ENCODE peak calls at places on chromosomes 13 and 19, in six cellular contexts. One of them, this sample, is unnamed.

GRCh38 chr13:21050288-21051197 is 10.8 kb downstream of the LATS2 start:
- DNase-seq in uterus: no peak
- DNase-seq in HCT116: no peak
- DNase-seq in astrocyte of the cerebellum: no peak
- DNase-seq in IMR-90: no peak
- DNase-seq in psoas muscle: no peak
- DNase-seq in this sample: no peak

GRCh38 chr19:42159942-42160341 is 27.7 kb upstream of the POU2F2 start:
- DNase-seq in uterus: no peak
- DNase-seq in HCT116: no peak
- DNase-seq in astrocyte of the cerebellum: no peak
- DNase-seq in IMR-90: no peak
- DNase-seq in psoas muscle: no peak
- DNase-seq in this sample: no peak

GRCh38 chr19:45045671-45046353 is 7.0 kb downstream of the CLASRP start:
- DNase-seq in uterus: no peak
- DNase-seq in HCT116: no peak
- DNase-seq in astrocyte of the cerebellum: no peak
- DNase-seq in IMR-90: no peak
- DNase-seq in psoas muscle: no peak
- DNase-seq in this sample: no peak

GRCh38 chr19:51971624-51972023 is 15.0 kb downstream of the ZNF350 start:
- DNase-seq in uterus: no peak
- DNase-seq in HCT116: no peak
- DNase-seq in astrocyte of the cerebellum: no peak
- DNase-seq in IMR-90: peak
- DNase-seq in psoas muscle: no peak
- DNase-seq in this sample: peak

GRCh38 chr19:55958356-55958755 is 10.7 kb downstream of the NLRP8 start:
- DNase-seq in uterus: no peak
- DNase-seq in HCT116: no peak
- DNase-seq in astrocyte of the cerebellum: no peak
- DNase-seq in IMR-90: no peak
- DNase-seq in psoas muscle: no peak
- DNase-seq in this sample: no peak

GRCh38 chr19:2648528-2648937 is 54.0 kb downstream of the GNG7 start:
- DNase-seq in uterus: peak
- DNase-seq in HCT116: peak
- DNase-seq in astrocyte of the cerebellum: peak
- DNase-seq in IMR-90: peak
- DNase-seq in psoas muscle: peak
- DNase-seq in this sample: peak

GRCh38 chr19:29784598-29785223 is 27.1 kb upstream of the CCNE1 start:
- DNase-seq in uterus: no peak
- DNase-seq in HCT116: no peak
- DNase-seq in astrocyte of the cerebellum: no peak
- DNase-seq in IMR-90: no peak
- DNase-seq in psoas muscle: no peak
- DNase-seq in this sample: no peak

GRCh38 chr13:106535552-106536243 is at the start of gene EFNB2:
- DNase-seq in uterus: peak
- DNase-seq in HCT116: peak
- DNase-seq in astrocyte of the cerebellum: peak
- DNase-seq in IMR-90: peak
- DNase-seq in psoas muscle: peak
- DNase-seq in this sample: peak

DNA sequence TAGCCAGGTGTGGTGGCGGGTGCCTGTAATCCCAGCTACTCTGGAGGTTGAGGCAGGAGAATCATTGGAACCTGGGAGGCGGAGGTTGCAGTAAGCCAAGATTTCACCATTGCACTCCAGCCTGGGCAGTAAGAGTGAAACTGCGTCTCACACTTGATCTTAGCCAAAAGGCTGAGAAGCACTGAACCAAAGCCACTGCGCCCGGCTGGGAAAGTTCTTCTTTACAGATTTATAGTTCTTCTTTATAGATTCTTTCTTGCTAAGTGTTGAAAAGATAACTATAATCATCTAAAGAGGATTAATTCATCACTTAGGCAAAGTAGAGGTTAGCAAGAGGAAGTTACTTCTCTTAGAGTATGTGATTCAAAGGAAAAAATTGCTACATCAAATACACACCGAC is 11.1 kb downstream of the ZNF417 start:
- DNase-seq in uterus: no peak
- DNase-seq in HCT116: no peak
- DNase-seq in astrocyte of the cerebellum: no peak
- DNase-seq in IMR-90: no peak
- DNase-seq in psoas muscle: no peak
- DNase-seq in this sample: no peak
- H3K4me3 ChIP-seq in uterus: no peak
- H3K4me3 ChIP-seq in HCT116: no peak
- H3K4me3 ChIP-seq in astrocyte of the cerebellum: no peak
- H3K4me3 ChIP-seq in IMR-90: no peak
- H3K4me3 ChIP-seq in psoas muscle: no peak
- H3K4me3 ChIP-seq in this sample: no peak

DNA sequence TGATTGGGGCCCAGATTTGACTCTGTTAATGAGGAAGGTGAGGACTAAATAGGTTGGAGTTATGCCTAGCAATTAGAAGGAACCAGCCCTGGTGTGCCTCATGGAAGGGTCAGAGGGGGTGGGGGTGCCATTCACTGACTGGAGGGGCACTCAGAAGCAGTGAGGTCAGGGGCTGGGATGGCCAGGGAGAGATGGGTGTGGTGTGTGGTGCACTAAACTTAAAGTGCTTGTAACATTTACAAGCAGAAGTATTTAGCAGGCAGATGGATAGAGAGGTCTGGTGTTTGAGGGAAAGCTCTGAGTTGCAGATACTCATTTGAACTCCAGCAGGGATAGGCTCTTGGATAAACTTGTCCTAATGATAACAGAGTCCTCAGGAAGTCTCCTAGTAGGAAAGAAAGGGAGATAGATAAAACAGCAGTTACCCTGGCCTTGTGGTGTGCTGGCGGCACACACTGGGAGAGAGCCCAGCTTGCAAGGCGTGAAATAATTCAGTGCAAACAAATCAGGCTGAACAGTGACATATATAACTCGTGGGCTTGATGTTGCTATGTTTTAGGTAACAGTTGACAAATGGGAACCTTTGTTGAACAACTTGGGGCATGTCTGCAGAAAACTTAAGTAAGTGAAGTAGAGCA is 20.0 kb upstream of the UPF3A start:
- DNase-seq in uterus: no peak
- DNase-seq in HCT116: no peak
- DNase-seq in astrocyte of the cerebellum: no peak
- DNase-seq in IMR-90: no peak
- DNase-seq in psoas muscle: no peak
- DNase-seq in this sample: no peak
- TF ChIP-seq CTCF in uterus: no peak
- TF ChIP-seq CTCF in HCT116: no peak
- TF ChIP-seq CTCF in astrocyte of the cerebellum: no peak
- TF ChIP-seq CTCF in IMR-90: no peak
- TF ChIP-seq CTCF in psoas muscle: no peak
- TF ChIP-seq CTCF in this sample: no peak

GRCh38 chr19:47511128-47511517 is 3.7 kb downstream of the NAPA start:
- DNase-seq in uterus: peak
- DNase-seq in HCT116: no peak
- DNase-seq in astrocyte of the cerebellum: no peak
- DNase-seq in IMR-90: no peak
- DNase-seq in psoas muscle: peak
- DNase-seq in this sample: no peak

GRCh38 chr19:47514151-47514868 is 553 bp downstream of the NAPA start:
- DNase-seq in uterus: no peak
- DNase-seq in HCT116: no peak
- DNase-seq in astrocyte of the cerebellum: no peak
- DNase-seq in IMR-90: no peak
- DNase-seq in psoas muscle: no peak
- DNase-seq in this sample: no peak

GRCh38 chr19:47512183-47512947 is 2.5 kb downstream of the NAPA start:
- DNase-seq in uterus: no peak
- DNase-seq in HCT116: no peak
- DNase-seq in astrocyte of the cerebellum: no peak
- DNase-seq in IMR-90: peak
- DNase-seq in psoas muscle: no peak
- DNase-seq in this sample: peak

GRCh38 chr19:47511681-47512080 is 3.2 kb downstream of the NAPA start:
- DNase-seq in uterus: peak
- DNase-seq in HCT116: no peak
- DNase-seq in astrocyte of the cerebellum: no peak
- DNase-seq in IMR-90: peak
- DNase-seq in psoas muscle: peak
- DNase-seq in this sample: peak

GRCh38 chr19:47512948-47513319 is 1.9 kb downstream of the NAPA start:
- DNase-seq in uterus: no peak
- DNase-seq in HCT116: no peak
- DNase-seq in astrocyte of the cerebellum: no peak
- DNase-seq in IMR-90: no peak
- DNase-seq in psoas muscle: no peak
- DNase-seq in this sample: no peak
- H3K4me3 ChIP-seq in uterus: peak
- H3K4me3 ChIP-seq in HCT116: no peak
- H3K4me3 ChIP-seq in astrocyte of the cerebellum: no peak
- H3K4me3 ChIP-seq in IMR-90: no peak
- H3K4me3 ChIP-seq in psoas muscle: peak
- H3K4me3 ChIP-seq in this sample: peak

DNA sequence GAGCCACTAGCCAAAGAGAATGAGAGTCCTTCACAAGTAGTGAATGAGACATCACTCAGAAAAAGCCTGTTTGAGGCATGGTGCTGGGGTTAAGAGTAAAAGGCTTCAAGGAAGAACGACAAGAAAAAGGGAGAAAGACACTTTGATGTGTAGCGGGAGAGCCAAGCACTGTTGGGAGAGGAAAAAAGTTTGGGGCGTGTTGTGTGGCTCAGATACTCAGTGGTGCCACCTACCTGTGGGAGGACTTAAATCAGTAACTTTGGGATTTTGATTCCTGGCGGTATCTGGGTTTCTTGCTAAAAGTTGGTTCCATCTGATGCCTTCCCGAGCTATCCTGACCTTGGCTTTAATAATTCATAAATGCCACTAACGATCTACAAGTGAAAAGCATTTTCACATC is 12.3 kb downstream of the ELSPBP1 start:
- DNase-seq in uterus: no peak
- DNase-seq in HCT116: peak
- DNase-seq in astrocyte of the cerebellum: no peak
- DNase-seq in IMR-90: no peak
- DNase-seq in psoas muscle: no peak
- DNase-seq in this sample: no peak
- TF ChIP-seq CTCF in uterus: no peak
- TF ChIP-seq CTCF in HCT116: peak
- TF ChIP-seq CTCF in astrocyte of the cerebellum: no peak
- TF ChIP-seq CTCF in IMR-90: no peak
- TF ChIP-seq CTCF in psoas muscle: no peak
- TF ChIP-seq CTCF in this sample: peak

DNA sequence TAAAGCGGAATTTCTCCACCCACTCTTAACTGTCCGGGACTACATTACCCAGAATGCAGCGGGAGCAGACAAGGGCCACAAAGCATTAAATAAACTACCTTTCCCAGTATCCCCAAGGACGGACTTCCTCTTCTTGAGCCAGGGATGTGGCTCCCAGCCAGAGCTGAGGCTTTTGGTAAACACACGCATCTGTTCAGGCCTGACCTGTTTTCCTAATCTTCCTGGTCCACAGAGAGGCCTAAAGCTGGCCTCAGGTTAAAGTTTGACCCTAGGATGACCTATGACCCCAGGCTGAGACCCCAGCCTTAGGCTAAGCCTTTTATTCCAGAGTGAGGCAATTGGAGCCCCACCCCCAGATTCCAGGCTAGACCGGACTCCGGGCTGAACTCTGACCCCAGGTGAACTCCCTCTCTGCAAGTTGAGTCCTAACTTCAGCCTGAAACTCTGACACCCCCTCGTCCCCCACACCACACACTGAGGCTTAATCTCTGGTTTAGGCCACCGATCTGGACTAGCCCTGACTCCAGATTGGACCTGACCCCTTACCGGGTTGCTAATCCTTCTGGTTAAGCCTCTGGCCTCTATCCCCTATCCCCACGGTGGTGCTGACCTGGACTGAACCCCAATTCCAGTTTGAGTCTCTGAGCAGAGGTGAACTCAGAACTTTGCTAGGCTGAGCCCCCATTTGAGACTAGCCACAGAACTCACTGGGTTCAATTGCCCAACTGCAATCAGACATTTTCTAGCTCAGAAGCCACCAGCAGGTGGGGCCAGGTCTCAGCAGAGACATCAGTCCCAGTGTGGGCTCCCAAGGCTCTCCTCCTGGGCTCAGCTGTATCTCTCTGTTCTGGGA is 719 bp upstream of the GPR108 start:
- DNase-seq in uterus: peak
- DNase-seq in HCT116: no peak
- DNase-seq in astrocyte of the cerebellum: peak
- DNase-seq in IMR-90: peak
- DNase-seq in psoas muscle: peak
- DNase-seq in this sample: peak
- H3K4me3 ChIP-seq in uterus: peak
- H3K4me3 ChIP-seq in HCT116: peak
- H3K4me3 ChIP-seq in astrocyte of the cerebellum: no peak
- H3K4me3 ChIP-seq in IMR-90: no peak
- H3K4me3 ChIP-seq in psoas muscle: peak
- H3K4me3 ChIP-seq in this sample: no peak